ENCODE peak calls at places on chromosomes 7 and 10, in seven cellular contexts. G is AG09309; N is activated T-cell treated with anti-CD3 and anti-CD28 coated beads, Interleukin-2, amount 50 U/mL, for 4 hours; X is Daoy; R is left cardiac atrium; A is naive thymus-derived CD8-positive, alpha-beta T cell; Y is A549. U is an unnamed sample.

GRCh38 chr10:88528791-88529190 is 54.3 kb downstream of the RNLS start:
- DNase-seq in G (no peak), N (no peak), X (no peak), R (no peak), A (no peak), Y (no peak), U (no peak)

GRCh38 chr10:60367431-60367830 is 22.2 kb downstream of the ANK3 start:
- DNase-seq in G (no peak), N (no peak), X (no peak), R (no peak), A (no peak), Y (no peak), U (no peak)

GRCh38 chr10:1381339-1381738 is 325.2 kb downstream of the WDR37 start:
- DNase-seq in G (no peak), N (no peak), X (no peak), R (no peak), A (no peak), Y (no peak), U (no peak)

GRCh38 chr10:6569259-6569658 is 10.8 kb downstream of the PRKCQ start:
- DNase-seq in G (no peak), N (no peak), X (no peak), R (no peak), A (no peak), Y (no peak), U (no peak)

GRCh38 chr7:77415822-77416620 is at the start of gene GSAP:
- DNase-seq in G (no peak), N (peak), X (peak), R (peak), A (peak), Y (peak), U (no peak)

GRCh38 chr10:47330804-47331203 is 8.6 kb downstream of the GDF2 start:
- DNase-seq in G (no peak), N (no peak), X (no peak), R (no peak), A (no peak), Y (no peak), U (no peak)

GRCh38 chr10:50634479-50634878 is 10.7 kb upstream of the SGMS1 start:
- DNase-seq in G (no peak), N (no peak), X (no peak), R (no peak), A (no peak), Y (no peak), U (no peak)

GRCh38 chr7:16234493-16235151 is 186.7 kb downstream of the CRPPA start:
- DNase-seq in G (no peak), N (no peak), X (no peak), R (no peak), A (no peak), Y (no peak), U (no peak)

GRCh38 chr7:15130666-15131541 is 228.4 kb upstream of the DGKB start:
- DNase-seq in G (peak), N (no peak), X (no peak), R (no peak), A (no peak), Y (peak), U (peak)

GRCh38 chr7:132580717-132581285 is 4.5 kb upstream of the PLXNA4 start:
- DNase-seq in G (peak), N (peak), X (peak), R (peak), A (peak), Y (peak), U (no peak)

GRCh38 chr10:71213761-71214440 is 1.5 kb downstream of the UNC5B start:
- DNase-seq in G (peak), N (no peak), X (peak), R (no peak), A (no peak), Y (peak), U (peak)

GRCh38 chr7:25360471-25360870 is 132.2 kb upstream of the NPVF start:
- DNase-seq in G (no peak), N (no peak), X (no peak), R (no peak), A (no peak), Y (no peak), U (no peak)

GRCh38 chr10:24259365-24260125 is 50.6 kb downstream of the KIAA1217 start:
- DNase-seq in G (no peak), N (no peak), X (no peak), R (no peak), A (no peak), Y (no peak), U (no peak)

GRCh38 chr7:47609803-47610452 is 28.0 kb upstream of the TNS3 start:
- DNase-seq in G (peak), N (no peak), X (no peak), R (peak), A (no peak), Y (peak), U (no peak)

GRCh38 chr7:104978460-104978859 is 35.5 kb upstream of the KMT2E start:
- DNase-seq in G (no peak), N (no peak), X (no peak), R (peak), A (no peak), Y (no peak), U (no peak)

GRCh38 chr10:71771821-71772617 is 1.3 kb downstream of the VSIR start:
- DNase-seq in G (peak), N (peak), X (peak), R (peak), A (no peak), Y (peak), U (peak)

GRCh38 chr7:157817944-157818700 is 481.3 kb downstream of the DNAJB6 start:
- DNase-seq in G (no peak), N (no peak), X (no peak), R (no peak), A (no peak), Y (no peak), U (no peak)

GRCh38 chr7:132422502-132423101 is 153.7 kb downstream of the PLXNA4 start:
- DNase-seq in G (no peak), N (no peak), X (no peak), R (no peak), A (no peak), Y (no peak), U (peak)

GRCh38 chr7:128104109-128104742 is 73.0 kb upstream of the LRRC4 start:
- DNase-seq in G (no peak), N (no peak), X (peak), R (no peak), A (peak), Y (no peak), U (no peak)

GRCh38 chr7:73679709-73680108 is 3.5 kb downstream of the DNAJC30 start:
- DNase-seq in G (no peak), N (no peak), X (no peak), R (no peak), A (no peak), Y (no peak), U (no peak)

GRCh38 chr10:124461642-124462347 is at the start of gene LHPP:
- DNase-seq in G (peak), N (peak), X (peak), R (peak), A (peak), Y (peak), U (peak)

GRCh38 chr7:27235387-27236052 is 7.1 kb upstream of the EVX1 start:
- DNase-seq in G (no peak), N (no peak), X (peak), R (no peak), A (no peak), Y (peak), U (no peak)

GRCh38 chr7:20466425-20467125 is 135.9 kb downstream of the ITGB8 start:
- DNase-seq in G (no peak), N (no peak), X (no peak), R (no peak), A (no peak), Y (no peak), U (no peak)

GRCh38 chr7:131616487-131616886 is 60.1 kb upstream of the PODXL start:
- DNase-seq in G (no peak), N (no peak), X (no peak), R (no peak), A (no peak), Y (no peak), U (no peak)

GRCh38 chr10:70512149-70512611 is 33.6 kb downstream of the PALD1 start:
- DNase-seq in G (no peak), N (no peak), X (no peak), R (no peak), A (no peak), Y (no peak), U (no peak)

GRCh38 chr10:112374724-112375541 is 1.0 kb downstream of the ACSL5 start:
- DNase-seq in G (no peak), N (no peak), X (peak), R (no peak), A (no peak), Y (no peak), U (no peak)

U was measured in GM04503.